ENCODE peak calls at places on chromosomes 11 and 22, in ten cellular contexts. D is fibroblast of pulmonary artery, L is fibroblast of mammary gland, X is fibroblast of lung, A is neural progenitor cell, H is choroid plexus epithelial cell, F is epithelial cell of proximal tubule, N is fibroblast of villous mesenchyme, J is HFF-Myc, Z is colonic mucosa. M is an unnamed sample.

GRCh38 chr11:70067591-70068341 is 10.4 kb upstream of the ANO1 start:
- DNase-seq in D (no peak), L (no peak), X (no peak), A (peak), H (no peak), F (no peak), N (no peak), J (no peak), Z (peak), M (no peak)

GRCh38 chr11:41237386-41237785 is 222.1 kb downstream of the LRRC4C start:
- DNase-seq in D (no peak), L (no peak), X (peak), A (peak), H (no peak), F (no peak), N (no peak), J (no peak), Z (no peak), M (no peak)

GRCh38 chr11:42407379-42407778 is 904.4 kb upstream of the API5 start:
- DNase-seq in D (peak), L (no peak), X (peak), A (peak), H (no peak), F (no peak), N (no peak), J (no peak), Z (no peak), M (peak)

GRCh38 chr11:123179571-123179970 is 15.5 kb downstream of the CLMP start:
- DNase-seq in D (no peak), L (no peak), X (no peak), A (no peak), H (no peak), F (no peak), N (no peak), J (no peak), Z (peak), M (no peak)

GRCh38 chr11:121687961-121688566 is 235.3 kb upstream of the SORL1-AS1 start:
- DNase-seq in D (peak), L (peak), X (peak), A (peak), H (peak), F (no peak), N (peak), J (peak), Z (no peak), M (no peak)

GRCh38 chr11:131737357-131737756 is 366.9 kb downstream of the NTM start:
- DNase-seq in D (peak), L (no peak), X (no peak), A (no peak), H (peak), F (no peak), N (peak), J (no peak), Z (no peak), M (peak)

GRCh38 chr11:62611705-62612365 is 740 bp downstream of the EML3 start:
- DNase-seq in D (peak), L (peak), X (peak), A (peak), H (peak), F (no peak), N (peak), J (no peak), Z (peak), M (peak)

GRCh38 chr11:59263225-59263894 is 50.6 kb upstream of the MPEG1 start:
- DNase-seq in D (no peak), L (no peak), X (no peak), A (peak), H (no peak), F (no peak), N (no peak), J (no peak), Z (peak), M (no peak)

GRCh38 chr11:30150425-30150824 is 80.4 kb upstream of the FSHB start:
- DNase-seq in D (no peak), L (no peak), X (no peak), A (no peak), H (no peak), F (no peak), N (no peak), J (no peak), Z (no peak), M (no peak)

GRCh38 chr11:129739339-129739738 is 76.3 kb upstream of the TMEM45B start:
- DNase-seq in D (no peak), L (no peak), X (no peak), A (no peak), H (no peak), F (no peak), N (no peak), J (no peak), Z (no peak), M (no peak)

GRCh38 chr22:50621491-50621880 is 6.5 kb downstream of the ARSA start:
- DNase-seq in D (no peak), L (no peak), X (no peak), A (no peak), H (no peak), F (no peak), N (no peak), J (no peak), Z (no peak), M (no peak)

GRCh38 chr11:127055240-127055639 is 54.7 kb upstream of the KIRREL3 start:
- DNase-seq in D (no peak), L (no peak), X (no peak), A (no peak), H (no peak), F (no peak), N (no peak), J (no peak), Z (no peak), M (no peak)

GRCh38 chr11:116931206-116931953 is 94.0 kb upstream of the APOA1 start:
- DNase-seq in D (peak), L (peak), X (peak), A (no peak), H (peak), F (no peak), N (no peak), J (no peak), Z (no peak), M (no peak)

GRCh38 chr22:24810043-24810749 is 4.2 kb downstream of the SGSM1 start:
- DNase-seq in D (peak), L (no peak), X (no peak), A (peak), H (no peak), F (no peak), N (no peak), J (no peak), Z (no peak), M (no peak)

GRCh38 chr11:64569300-64569970 is 21.6 kb upstream of the SLC22A12 start:
- DNase-seq in D (no peak), L (no peak), X (no peak), A (no peak), H (no peak), F (no peak), N (no peak), J (no peak), Z (no peak), M (no peak)

GRCh38 chr22:49564666-49565515 is 262.8 kb downstream of the BRD1 start:
- DNase-seq in D (no peak), L (no peak), X (no peak), A (no peak), H (no peak), F (no peak), N (no peak), J (no peak), Z (no peak), M (no peak)

GRCh38 chr11:102974552-102975280 is 19.2 kb upstream of the MMP13 start:
- DNase-seq in D (peak), L (peak), X (peak), A (no peak), H (peak), F (no peak), N (peak), J (no peak), Z (no peak), M (peak)

GRCh38 chr11:84390441-84391078 is 1104.4 kb upstream of the CCDC90B start:
- DNase-seq in D (peak), L (peak), X (peak), A (peak), H (peak), F (peak), N (no peak), J (no peak), Z (no peak), M (no peak)

GRCh38 chr11:62752994-62753735 is 795 bp downstream of the ZBTB3 start:
- DNase-seq in D (no peak), L (no peak), X (no peak), A (no peak), H (no peak), F (no peak), N (no peak), J (no peak), Z (peak), M (no peak)

GRCh38 chr22:38824587-38824986 is 19.2 kb downstream of the NPTXR start:
- DNase-seq in D (peak), L (peak), X (peak), A (peak), H (peak), F (no peak), N (peak), J (peak), Z (peak), M (peak)

GRCh38 chr11:11078344-11078743 is 220.5 kb upstream of the ZBED5 start:
- DNase-seq in D (peak), L (peak), X (no peak), A (no peak), H (peak), F (no peak), N (peak), J (no peak), Z (no peak), M (peak)

GRCh38 chr11:72238040-72238450 is 5.9 kb downstream of the PHOX2A start:
- DNase-seq in D (peak), L (peak), X (peak), A (peak), H (peak), F (no peak), N (peak), J (no peak), Z (peak), M (peak)

GRCh38 chr11:125514336-125515101 is 18.5 kb upstream of the FEZ1 start:
- DNase-seq in D (peak), L (peak), X (peak), A (no peak), H (peak), F (no peak), N (peak), J (no peak), Z (peak), M (no peak)

GRCh38 chr11:123228489-123229163 is 33.6 kb upstream of the CLMP start:
- DNase-seq in D (no peak), L (no peak), X (no peak), A (peak), H (peak), F (no peak), N (peak), J (no peak), Z (no peak), M (no peak)

GRCh38 chr11:62724171-62724570 is 3.1 kb downstream of the HNRNPUL2 start:
- DNase-seq in D (no peak), L (no peak), X (no peak), A (no peak), H (no peak), F (no peak), N (no peak), J (no peak), Z (no peak), M (no peak)

GRCh38 chr22:24402460-24403192 is 24.8 kb upstream of the ADORA2A start:
- DNase-seq in D (peak), L (peak), X (peak), A (no peak), H (peak), F (peak), N (peak), J (peak), Z (peak), M (peak)

GRCh38 chr11:69700278-69701140 is 3.3 kb downstream of the FGF19 start:
- DNase-seq in D (peak), L (peak), X (peak), A (peak), H (peak), F (no peak), N (peak), J (no peak), Z (no peak), M (peak)

GRCh38 chr11:48031602-48032001 is 51.2 kb downstream of the PTPRJ start:
- DNase-seq in D (no peak), L (no peak), X (no peak), A (no peak), H (no peak), F (no peak), N (no peak), J (no peak), Z (no peak), M (no peak)

GRCh38 chr11:64661146-64661545 is 61.9 kb downstream of the NRXN2 start:
- DNase-seq in D (peak), L (peak), X (peak), A (no peak), H (no peak), F (no peak), N (peak), J (no peak), Z (no peak), M (peak)

GRCh38 chr11:17741487-17741886 is 6.9 kb downstream of the KCNC1 start:
- DNase-seq in D (no peak), L (no peak), X (no peak), A (no peak), H (no peak), F (no peak), N (no peak), J (no peak), Z (no peak), M (no peak)

GRCh38 chr22:28345304-28345703 is 334.3 kb downstream of the TTC28 start:
- DNase-seq in D (no peak), L (peak), X (peak), A (no peak), H (no peak), F (no peak), N (peak), J (peak), Z (no peak), M (peak)

GRCh38 chr11:47611240-47611863 is 17.1 kb upstream of the C1QTNF4 start:
- DNase-seq in D (no peak), L (no peak), X (no peak), A (no peak), H (no peak), F (no peak), N (no peak), J (no peak), Z (no peak), M (no peak)

GRCh38 chr11:115613986-115614625 is 109.9 kb upstream of the CADM1 start:
- DNase-seq in D (no peak), L (peak), X (peak), A (no peak), H (peak), F (no peak), N (peak), J (peak), Z (no peak), M (no peak)
- TF ChIP-seq CTCF in D (no peak), L (no peak), X (no peak), A (no peak), H (no peak), F (peak), N (no peak), J (no peak), Z (no peak), M (no peak)

GRCh38 chr11:120226714-120227113 is 13.2 kb upstream of the POU2F3 start:
- DNase-seq in D (no peak), L (no peak), X (no peak), A (no peak), H (no peak), F (no peak), N (no peak), J (no peak), Z (no peak), M (no peak)

GRCh38 chr11:120230433-120231071 is 9.4 kb upstream of the POU2F3 start:
- DNase-seq in D (no peak), L (no peak), X (no peak), A (no peak), H (no peak), F (no peak), N (no peak), J (no peak), Z (no peak), M (no peak)

GRCh38 chr11:120227228-120227852 is 12.6 kb upstream of the POU2F3 start:
- DNase-seq in D (no peak), L (no peak), X (no peak), A (no peak), H (no peak), F (no peak), N (no peak), J (no peak), Z (no peak), M (no peak)

GRCh38 chr11:120229451-120230424 is 10.2 kb upstream of the POU2F3 start:
- DNase-seq in D (peak), L (peak), X (peak), A (peak), H (peak), F (no peak), N (peak), J (no peak), Z (no peak), M (no peak)

GRCh38 chr11:120228794-120229384 is 11.1 kb upstream of the POU2F3 start:
- DNase-seq in D (no peak), L (no peak), X (no peak), A (peak), H (no peak), F (no peak), N (no peak), J (no peak), Z (no peak), M (no peak)
- TF ChIP-seq CTCF in D (peak), L (peak), X (peak), A (peak), H (peak), F (peak), N (peak), J (peak), Z (no peak), M (peak)

DNA sequence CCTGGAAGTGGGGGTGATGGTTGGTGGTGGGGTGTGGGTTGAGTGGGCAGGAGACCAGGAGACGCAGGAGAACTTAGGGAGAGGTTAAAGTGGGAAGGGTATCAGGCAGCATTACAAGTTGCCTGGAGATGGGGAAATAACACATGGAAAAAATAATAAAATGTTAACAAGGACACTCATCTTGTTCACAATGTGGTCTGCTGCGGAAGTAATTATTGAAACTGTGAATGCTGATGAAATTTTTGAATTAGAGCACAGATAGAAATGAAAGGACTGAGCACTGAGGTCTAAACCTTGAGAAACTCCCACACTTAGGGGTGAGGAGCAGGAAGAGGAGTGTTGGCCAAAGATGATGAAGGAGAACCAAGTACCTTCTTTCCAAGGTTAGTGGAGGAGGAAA is 346.0 kb upstream of the PLET1 start:
- DNase-seq in D (no peak), L (no peak), X (no peak), A (no peak), H (no peak), F (no peak), N (no peak), J (no peak), Z (no peak), M (no peak)
- TF ChIP-seq CTCF in D (no peak), L (no peak), X (no peak), A (no peak), H (no peak), F (no peak), N (no peak), J (no peak), Z (no peak), M (no peak)

GRCh38 chr11:113895367-113896155 is 9.0 kb upstream of the HTR3B start:
- DNase-seq in D (no peak), L (no peak), X (no peak), A (peak), H (peak), F (no peak), N (no peak), J (no peak), Z (no peak), M (no peak)
- TF ChIP-seq CTCF in D (no peak), L (no peak), X (no peak), A (no peak), H (peak), F (no peak), N (no peak), J (no peak), Z (no peak), M (no peak)

M was measured in HFFc6.